ENCODE peak calls at places on chromosomes 11 and 22, in six cellular contexts. One of them, this sample, is unnamed.

GRCh38 chr22:37214431-37215025 is 2.3 kb upstream of the SSTR3 start:
- DNase-seq in neuronal stem cell: no peak
- DNase-seq in IMR-90: no peak
- DNase-seq in H9: no peak
- DNase-seq in H1: no peak
- DNase-seq in mesenchymal stem cell: no peak
- DNase-seq in this sample: no peak

GRCh38 chr11:64687204-64687603 is 35.8 kb downstream of the NRXN2 start:
- DNase-seq in neuronal stem cell: no peak
- DNase-seq in IMR-90: no peak
- DNase-seq in H9: no peak
- DNase-seq in H1: no peak
- DNase-seq in mesenchymal stem cell: no peak
- DNase-seq in this sample: no peak

GRCh38 chr11:57410287-57410686 is 16.6 kb downstream of the SLC43A3 start:
- DNase-seq in neuronal stem cell: no peak
- DNase-seq in IMR-90: peak
- DNase-seq in H9: no peak
- DNase-seq in H1: no peak
- DNase-seq in mesenchymal stem cell: peak
- DNase-seq in this sample: peak

GRCh38 chr11:2213384-2213842 is 41.8 kb upstream of the TH start:
- DNase-seq in neuronal stem cell: no peak
- DNase-seq in IMR-90: no peak
- DNase-seq in H9: peak
- DNase-seq in H1: peak
- DNase-seq in mesenchymal stem cell: no peak
- DNase-seq in this sample: no peak

GRCh38 chr11:97751952-97752351 is 1268.8 kb upstream of the CNTN5 start:
- DNase-seq in neuronal stem cell: no peak
- DNase-seq in IMR-90: no peak
- DNase-seq in H9: no peak
- DNase-seq in H1: no peak
- DNase-seq in mesenchymal stem cell: no peak
- DNase-seq in this sample: no peak

GRCh38 chr22:30843245-30843644 is 125.3 kb downstream of the MORC2 start:
- DNase-seq in neuronal stem cell: no peak
- DNase-seq in IMR-90: no peak
- DNase-seq in H9: no peak
- DNase-seq in H1: no peak
- DNase-seq in mesenchymal stem cell: no peak
- DNase-seq in this sample: no peak

GRCh38 chr11:76284161-76284560 is 77.9 kb upstream of the WNT11 start:
- DNase-seq in neuronal stem cell: peak
- DNase-seq in IMR-90: no peak
- DNase-seq in H9: no peak
- DNase-seq in H1: no peak
- DNase-seq in mesenchymal stem cell: no peak
- DNase-seq in this sample: no peak

GRCh38 chr11:113664981-113665710 is 41.0 kb downstream of the TMPRSS5 start:
- DNase-seq in neuronal stem cell: no peak
- DNase-seq in IMR-90: no peak
- DNase-seq in H9: no peak
- DNase-seq in H1: no peak
- DNase-seq in mesenchymal stem cell: no peak
- DNase-seq in this sample: no peak

GRCh38 chr22:27179161-27179560 is 521.8 kb downstream of the MIAT start:
- DNase-seq in neuronal stem cell: no peak
- DNase-seq in IMR-90: no peak
- DNase-seq in H9: no peak
- DNase-seq in H1: no peak
- DNase-seq in mesenchymal stem cell: no peak
- DNase-seq in this sample: no peak

GRCh38 chr11:36628765-36629199 is 30.7 kb upstream of the RAG2 start:
- DNase-seq in neuronal stem cell: no peak
- DNase-seq in IMR-90: no peak
- DNase-seq in H9: no peak
- DNase-seq in H1: no peak
- DNase-seq in mesenchymal stem cell: no peak
- DNase-seq in this sample: no peak

GRCh38 chr22:46039531-46039930 is 62.6 kb upstream of the WNT7B start:
- DNase-seq in neuronal stem cell: no peak
- DNase-seq in IMR-90: no peak
- DNase-seq in H9: no peak
- DNase-seq in H1: no peak
- DNase-seq in mesenchymal stem cell: no peak
- DNase-seq in this sample: no peak

GRCh38 chr11:61129608-61130523 is 27.6 kb downstream of the CD5 start:
- DNase-seq in neuronal stem cell: peak
- DNase-seq in IMR-90: peak
- DNase-seq in H9: peak
- DNase-seq in H1: peak
- DNase-seq in mesenchymal stem cell: peak
- DNase-seq in this sample: peak

GRCh38 chr11:95849087-95849825 is 59.0 kb downstream of the CEP57 start:
- DNase-seq in neuronal stem cell: peak
- DNase-seq in IMR-90: peak
- DNase-seq in H9: peak
- DNase-seq in H1: peak
- DNase-seq in mesenchymal stem cell: peak
- DNase-seq in this sample: peak

GRCh38 chr11:91513734-91514133 is 710.9 kb upstream of the FAT3 start:
- DNase-seq in neuronal stem cell: no peak
- DNase-seq in IMR-90: no peak
- DNase-seq in H9: no peak
- DNase-seq in H1: no peak
- DNase-seq in mesenchymal stem cell: no peak
- DNase-seq in this sample: no peak

GRCh38 chr22:36439481-36440271 is 41.8 kb downstream of the TXN2 start:
- DNase-seq in neuronal stem cell: no peak
- DNase-seq in IMR-90: peak
- DNase-seq in H9: no peak
- DNase-seq in H1: no peak
- DNase-seq in mesenchymal stem cell: peak
- DNase-seq in this sample: peak

GRCh38 chr11:69655479-69656394 is 14.8 kb downstream of the CCND1 start:
- DNase-seq in neuronal stem cell: no peak
- DNase-seq in IMR-90: peak
- DNase-seq in H9: peak
- DNase-seq in H1: peak
- DNase-seq in mesenchymal stem cell: peak
- DNase-seq in this sample: no peak

GRCh38 chr11:105392546-105392945 is 217.3 kb upstream of the GRIA4 start:
- DNase-seq in neuronal stem cell: no peak
- DNase-seq in IMR-90: peak
- DNase-seq in H9: no peak
- DNase-seq in H1: no peak
- DNase-seq in mesenchymal stem cell: peak
- DNase-seq in this sample: no peak

GRCh38 chr11:1349074-1349931 is 39.9 kb upstream of the TOLLIP start:
- DNase-seq in neuronal stem cell: no peak
- DNase-seq in IMR-90: no peak
- DNase-seq in H9: peak
- DNase-seq in H1: peak
- DNase-seq in mesenchymal stem cell: no peak
- DNase-seq in this sample: no peak

GRCh38 chr11:17381156-17381555 is 7.3 kb downstream of the KCNJ11 start:
- DNase-seq in neuronal stem cell: no peak
- DNase-seq in IMR-90: peak
- DNase-seq in H9: no peak
- DNase-seq in H1: no peak
- DNase-seq in mesenchymal stem cell: no peak
- DNase-seq in this sample: peak

GRCh38 chr11:74037309-74037708 is 28.4 kb upstream of the UCP3 start:
- DNase-seq in neuronal stem cell: no peak
- DNase-seq in IMR-90: peak
- DNase-seq in H9: no peak
- DNase-seq in H1: no peak
- DNase-seq in mesenchymal stem cell: peak
- DNase-seq in this sample: peak

GRCh38 chr22:43346521-43346929 is 3.4 kb upstream of the SCUBE1 start:
- DNase-seq in neuronal stem cell: peak
- DNase-seq in IMR-90: no peak
- DNase-seq in H9: peak
- DNase-seq in H1: peak
- DNase-seq in mesenchymal stem cell: peak
- DNase-seq in this sample: peak

GRCh38 chr11:134393638-134394037 is 18.4 kb downstream of the B3GAT1 start:
- DNase-seq in neuronal stem cell: no peak
- DNase-seq in IMR-90: no peak
- DNase-seq in H9: no peak
- DNase-seq in H1: no peak
- DNase-seq in mesenchymal stem cell: no peak
- DNase-seq in this sample: peak

GRCh38 chr22:32558681-32559355 is 84.2 kb downstream of the FBXO7 start:
- DNase-seq in neuronal stem cell: no peak
- DNase-seq in IMR-90: peak
- DNase-seq in H9: no peak
- DNase-seq in H1: no peak
- DNase-seq in mesenchymal stem cell: peak
- DNase-seq in this sample: no peak

GRCh38 chr11:35103366-35104194 is 35.4 kb upstream of the CD44 start:
- DNase-seq in neuronal stem cell: no peak
- DNase-seq in IMR-90: peak
- DNase-seq in H9: no peak
- DNase-seq in H1: no peak
- DNase-seq in mesenchymal stem cell: peak
- DNase-seq in this sample: no peak

GRCh38 chr11:93719310-93719709 is 22.0 kb downstream of the TAF1D start:
- DNase-seq in neuronal stem cell: no peak
- DNase-seq in IMR-90: no peak
- DNase-seq in H9: no peak
- DNase-seq in H1: no peak
- DNase-seq in mesenchymal stem cell: no peak
- DNase-seq in this sample: no peak

GRCh38 chr11:47352556-47352955 is at the start of gene MYBPC3:
- DNase-seq in neuronal stem cell: no peak
- DNase-seq in IMR-90: no peak
- DNase-seq in H9: no peak
- DNase-seq in H1: no peak
- DNase-seq in mesenchymal stem cell: no peak
- DNase-seq in this sample: no peak

GRCh38 chr11:61080986-61081590 is 21.2 kb upstream of the CD5 start:
- DNase-seq in neuronal stem cell: no peak
- DNase-seq in IMR-90: no peak
- DNase-seq in H9: no peak
- DNase-seq in H1: no peak
- DNase-seq in mesenchymal stem cell: no peak
- DNase-seq in this sample: no peak

GRCh38 chr22:17366830-17367229 is 2.4 kb upstream of the CECR2 start:
- DNase-seq in neuronal stem cell: peak
- DNase-seq in IMR-90: no peak
- DNase-seq in H9: peak
- DNase-seq in H1: peak
- DNase-seq in mesenchymal stem cell: no peak
- DNase-seq in this sample: no peak

DNA sequence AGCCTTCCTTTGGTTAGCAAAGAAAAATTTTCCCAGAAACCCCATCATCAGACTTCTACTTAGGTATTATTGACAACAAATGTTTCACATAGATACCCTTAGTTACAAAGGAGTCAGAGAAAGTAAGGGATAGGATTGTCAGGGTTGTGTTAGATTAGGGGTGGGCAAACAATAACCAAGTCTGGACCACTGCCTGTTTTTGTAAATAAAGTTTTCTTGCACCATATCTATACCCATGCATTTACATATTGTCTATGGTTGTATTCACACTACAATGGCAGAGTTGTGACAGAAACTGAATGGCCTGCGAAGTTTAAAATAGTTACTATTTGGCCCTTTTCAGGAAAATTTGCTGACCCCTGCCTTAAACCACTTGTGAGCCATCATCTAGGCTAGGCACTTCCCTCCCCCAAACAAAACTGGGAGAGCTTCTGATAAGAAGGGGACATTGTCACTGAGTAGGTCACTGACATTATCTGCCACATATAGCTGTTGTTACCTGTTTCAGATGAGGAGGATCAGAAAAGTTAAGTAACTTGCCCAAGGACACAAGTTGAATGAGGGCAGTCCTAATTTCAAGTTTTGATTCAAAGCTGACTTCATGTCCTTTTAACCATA is 40.7 kb upstream of the TMEM135 start:
- DNase-seq in neuronal stem cell: no peak
- DNase-seq in IMR-90: no peak
- DNase-seq in H9: no peak
- DNase-seq in H1: no peak
- DNase-seq in mesenchymal stem cell: no peak
- DNase-seq in this sample: no peak
- H4K8ac ChIP-seq in neuronal stem cell: no peak
- H4K8ac ChIP-seq in IMR-90: no peak
- H4K8ac ChIP-seq in H9: no peak
- H4K8ac ChIP-seq in H1: no peak
- H4K8ac ChIP-seq in mesenchymal stem cell: no peak
- H4K8ac ChIP-seq in this sample: no peak

DNA sequence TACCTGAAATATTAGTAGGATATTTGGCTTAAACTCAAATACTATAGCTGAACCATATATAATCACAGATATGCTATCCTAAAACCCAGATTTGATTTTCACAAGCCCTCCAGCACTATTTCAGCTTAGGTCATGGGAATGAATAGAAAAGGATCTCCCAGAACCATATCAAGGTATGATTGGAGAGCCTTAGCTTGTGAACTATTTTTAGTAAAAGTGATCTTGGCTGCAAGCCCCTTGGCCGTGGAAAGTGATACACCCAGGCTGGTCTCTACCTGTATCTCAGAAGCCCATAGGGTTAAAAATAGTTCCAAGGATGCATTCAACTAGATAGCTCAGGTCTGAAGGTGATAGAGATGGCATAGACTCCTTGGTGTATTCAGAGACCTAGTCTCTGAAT is 9.7 kb downstream of the KIF18A start:
- DNase-seq in neuronal stem cell: no peak
- DNase-seq in IMR-90: no peak
- DNase-seq in H9: no peak
- DNase-seq in H1: no peak
- DNase-seq in mesenchymal stem cell: no peak
- DNase-seq in this sample: no peak
- H3K27ac ChIP-seq in neuronal stem cell: no peak
- H3K27ac ChIP-seq in IMR-90: peak
- H3K27ac ChIP-seq in H9: no peak
- H3K27ac ChIP-seq in H1: no peak
- H3K27ac ChIP-seq in mesenchymal stem cell: no peak
- H3K27ac ChIP-seq in this sample: no peak

DNA sequence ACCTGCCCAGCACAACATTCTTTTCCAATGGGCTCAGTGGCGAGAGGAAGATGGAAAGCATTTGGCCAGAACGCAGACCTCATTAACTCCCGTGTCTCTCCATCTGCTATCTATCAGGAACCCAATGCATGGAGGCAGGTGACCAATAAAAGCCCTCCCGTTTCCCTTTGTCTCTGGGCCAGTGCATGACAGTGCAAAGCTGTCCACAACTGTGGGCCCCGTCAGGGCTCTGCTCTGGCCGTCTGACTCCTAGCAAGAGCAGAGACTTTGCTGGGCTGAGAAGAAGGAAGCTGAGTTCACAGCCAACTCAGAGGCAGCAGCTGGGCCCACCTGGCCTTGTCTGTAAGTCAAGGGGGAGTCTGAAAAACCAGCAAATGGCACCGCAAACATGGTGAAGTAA is 177.8 kb downstream of the TENM4 start:
- DNase-seq in neuronal stem cell: no peak
- DNase-seq in IMR-90: peak
- DNase-seq in H9: peak
- DNase-seq in H1: no peak
- DNase-seq in mesenchymal stem cell: peak
- DNase-seq in this sample: no peak
- H3K23ac ChIP-seq in neuronal stem cell: no peak
- H3K23ac ChIP-seq in IMR-90: no peak
- H3K23ac ChIP-seq in H9: no peak
- H3K23ac ChIP-seq in H1: no peak
- H3K23ac ChIP-seq in mesenchymal stem cell: no peak
- H3K23ac ChIP-seq in this sample: no peak

GRCh38 chr11:125164422-125165110 is at the start of gene PKNOX2:
- DNase-seq in neuronal stem cell: peak
- DNase-seq in IMR-90: peak
- DNase-seq in H9: peak
- DNase-seq in H1: peak
- DNase-seq in mesenchymal stem cell: peak
- DNase-seq in this sample: peak
- H4K8ac ChIP-seq in neuronal stem cell: no peak
- H4K8ac ChIP-seq in IMR-90: no peak
- H4K8ac ChIP-seq in H9: no peak
- H4K8ac ChIP-seq in H1: peak
- H4K8ac ChIP-seq in mesenchymal stem cell: peak
- H4K8ac ChIP-seq in this sample: peak

This sample was measured in trophoblast cell.